ENCODE peak calls at places on chromosomes 13 and 19, in five cellular contexts. T is GM12878, P is K562, E is A549, Q is HepG2. Z is an unnamed sample.

GRCh38 chr13:31797154-31797775 is 57.9 kb downstream of the RXFP2 start:
- DNase-seq in Q (peak; percentile 3), P (no peak), T (no peak), E (peak; percentile 7), Z (peak; percentile 16)

GRCh38 chr13:76745246-76746200 is 140.7 kb downstream of the KCTD12 start:
- DNase-seq in Q (no peak), E (no peak), P (no peak), T (peak; percentile 59), Z (peak; percentile 78)

GRCh38 chr13:113599396-113599795 is 14.8 kb downstream of the TFDP1 start:
- DNase-seq in Q (no peak), T (no peak), E (no peak), P (no peak), Z (no peak)

GRCh38 chr13:97295279-97296182 is 73.4 kb downstream of the MBNL2 start:
- DNase-seq in E (peak; percentile 63), T (no peak), P (peak; percentile 10), Q (no peak), Z (no peak)

GRCh38 chr13:113945857-113946408 is 27.9 kb downstream of the C13orf46 start:
- DNase-seq in Q (no peak), T (no peak), P (no peak), E (no peak), Z (no peak)

GRCh38 chr19:18415177-18415867 is 3.9 kb upstream of the SSBP4 start:
- DNase-seq in P (peak; percentile 71), E (no peak), T (no peak), Q (no peak), Z (peak; percentile 94)

GRCh38 chr13:106804996-106805395 is 237.1 kb upstream of the ARGLU1 start:
- DNase-seq in T (no peak), Q (no peak), P (no peak), E (no peak), Z (no peak)

GRCh38 chr13:68428292-68428691 is 1198.2 kb upstream of the PCDH9 start:
- DNase-seq in T (no peak), E (no peak), Q (peak; percentile 6), P (no peak), Z (no peak)

GRCh38 chr19:8308891-8309291 is 733 bp upstream of the CD320 start:
- DNase-seq in Q (no peak), T (no peak), P (no peak), E (no peak), Z (no peak)

GRCh38 chr13:52405767-52406494 is at the start of gene THSD1:
- DNase-seq in T (no peak), E (peak; percentile 54), P (no peak), Q (no peak), Z (peak; percentile 44)

GRCh38 chr19:43673702-43674629 is 4.0 kb upstream of the PLAUR start:
- DNase-seq in P (no peak), E (no peak), T (no peak), Q (no peak), Z (peak; percentile 29)

GRCh38 chr19:35843676-35844481 is 8.4 kb downstream of the NPHS1 start:
- DNase-seq in Q (no peak), P (peak; percentile 93), E (peak; percentile 88), T (no peak), Z (no peak)

GRCh38 chr13:94033830-94034642 is 445.4 kb downstream of the DCT start:
- DNase-seq in P (no peak), T (no peak), E (no peak), Q (no peak), Z (no peak)

GRCh38 chr13:79402074-79402635 is 3.9 kb downstream of the RBM26 start:
- DNase-seq in E (no peak), P (no peak), Q (no peak), T (no peak), Z (no peak)

GRCh38 chr13:106173346-106173745 is 362.1 kb downstream of the EFNB2 start:
- DNase-seq in T (no peak), P (no peak), E (no peak), Q (no peak), Z (no peak)

GRCh38 chr19:33795370-33796163 is 1.1 kb upstream of the KCTD15 start:
- DNase-seq in E (peak; percentile 96), P (peak; percentile 91), T (no peak), Q (peak; percentile 66), Z (peak; percentile 89)

GRCh38 chr13:101447852-101448251 is 4.6 kb upstream of the ITGBL1 start:
- DNase-seq in E (no peak), T (no peak), P (no peak), Q (no peak), Z (no peak)

GRCh38 chr13:109776575-109776974 is 9.8 kb downstream of the IRS2 start:
- DNase-seq in T (no peak), Q (no peak), P (no peak), E (no peak), Z (no peak)

GRCh38 chr13:29929062-29929847 is 78.8 kb upstream of the UBL3 start:
- DNase-seq in T (no peak), P (no peak), E (no peak), Q (no peak), Z (no peak)

GRCh38 chr19:44585371-44586141 is 27.8 kb upstream of the IGSF23 start:
- DNase-seq in E (peak; percentile 59), P (no peak), Q (no peak), T (no peak), Z (peak; percentile 7)

GRCh38 chr19:3346677-3347353 is 19.6 kb upstream of the NFIC start:
- DNase-seq in T (no peak), Q (no peak), P (no peak), E (no peak), Z (no peak)

GRCh38 chr19:11044436-11044835 is 44.8 kb upstream of the LDLR start:
- DNase-seq in P (no peak), Q (no peak), T (no peak), E (no peak), Z (no peak)

GRCh38 chr19:11261902-11262839 is at the start of gene DOCK6:
- DNase-seq in T (no peak), P (peak; percentile 88), E (no peak), Q (no peak), Z (peak; percentile 37)

GRCh38 chr19:18541258-18541991 is 1.9 kb downstream of the FKBP8 start:
- DNase-seq in Q (no peak), T (no peak), P (no peak), E (no peak), Z (no peak)

GRCh38 chr13:114096811-114097503 is 35.5 kb downstream of the RASA3 start:
- DNase-seq in T (no peak), P (no peak), E (no peak), Q (no peak), Z (no peak)

GRCh38 chr19:56765107-56765506 is 75.4 kb downstream of the PEG3 start:
- DNase-seq in E (no peak), P (no peak), Q (no peak), T (no peak), Z (no peak)

GRCh38 chr13:68051910-68052309 is 821.8 kb upstream of the PCDH9 start:
- DNase-seq in E (no peak), Q (no peak), P (no peak), T (no peak), Z (no peak)

GRCh38 chr19:1233361-1233667 is 4.5 kb downstream of the CBARP start:
- DNase-seq in P (no peak), Q (no peak), T (no peak), E (no peak), Z (no peak)

GRCh38 chr13:98202026-98202425 is 25.0 kb upstream of the RNF113B start:
- DNase-seq in Q (peak; percentile 59), E (no peak), P (no peak), T (peak; percentile 17), Z (peak; percentile 56)

GRCh38 chr19:2618611-2619010 is 83.9 kb downstream of the GNG7 start:
- DNase-seq in P (no peak), T (no peak), Q (no peak), E (no peak), Z (peak; percentile 86)

GRCh38 chr19:41578886-41579285 is 2.9 kb downstream of the CEACAM21 start:
- DNase-seq in P (no peak), E (no peak), T (no peak), Q (no peak), Z (no peak)

GRCh38 chr19:41577833-41578232 is 1.9 kb downstream of the CEACAM21 start:
- DNase-seq in Q (no peak), T (no peak), P (no peak), E (no peak), Z (no peak)

GRCh38 chr19:41570639-41571112 is 5.3 kb upstream of the CEACAM21 start:
- DNase-seq in T (no peak), E (peak; percentile 85), P (peak; percentile 82), Q (peak; percentile 59), Z (peak; percentile 73)

GRCh38 chr19:41577144-41577830 is 1.3 kb downstream of the CEACAM21 start:
- DNase-seq in Q (peak; percentile 27), T (no peak), E (no peak), P (no peak), Z (no peak)

DNA sequence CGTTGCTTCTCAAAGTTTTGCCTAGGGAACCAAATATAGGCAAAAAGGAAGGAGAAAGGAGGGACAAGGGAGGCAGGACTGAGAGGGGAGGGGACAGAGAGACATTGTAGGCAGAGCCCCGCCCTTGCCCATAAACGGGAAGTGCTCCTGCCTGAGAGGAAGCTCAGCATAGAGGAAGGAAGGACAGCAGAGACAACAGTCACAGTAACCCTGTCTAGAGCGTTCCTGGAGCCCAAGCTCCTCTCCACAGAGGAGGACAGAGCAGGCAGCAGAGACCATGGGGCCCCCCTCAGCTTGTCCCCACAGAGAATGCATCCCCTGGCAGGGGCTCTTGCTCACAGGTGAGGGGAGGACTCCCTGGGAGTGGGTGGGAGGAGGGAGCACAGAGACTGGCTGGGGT is at the start of gene CEACAM21:
- DNase-seq in Q (no peak), P (no peak), T (no peak), E (no peak), Z (peak; percentile 71)
- TF ChIP-seq MYC in Q (no peak), P (no peak), T (no peak), E (no peak), Z (no peak)

GRCh38 chr13:24742294-24742693 is 21.7 kb upstream of the RNF17 start:
- DNase-seq in E (no peak), P (no peak), T (no peak), Q (no peak), Z (no peak)
- TF ChIP-seq MYC in E (no peak), P (no peak), T (no peak), Q (no peak), Z (no peak)

DNA sequence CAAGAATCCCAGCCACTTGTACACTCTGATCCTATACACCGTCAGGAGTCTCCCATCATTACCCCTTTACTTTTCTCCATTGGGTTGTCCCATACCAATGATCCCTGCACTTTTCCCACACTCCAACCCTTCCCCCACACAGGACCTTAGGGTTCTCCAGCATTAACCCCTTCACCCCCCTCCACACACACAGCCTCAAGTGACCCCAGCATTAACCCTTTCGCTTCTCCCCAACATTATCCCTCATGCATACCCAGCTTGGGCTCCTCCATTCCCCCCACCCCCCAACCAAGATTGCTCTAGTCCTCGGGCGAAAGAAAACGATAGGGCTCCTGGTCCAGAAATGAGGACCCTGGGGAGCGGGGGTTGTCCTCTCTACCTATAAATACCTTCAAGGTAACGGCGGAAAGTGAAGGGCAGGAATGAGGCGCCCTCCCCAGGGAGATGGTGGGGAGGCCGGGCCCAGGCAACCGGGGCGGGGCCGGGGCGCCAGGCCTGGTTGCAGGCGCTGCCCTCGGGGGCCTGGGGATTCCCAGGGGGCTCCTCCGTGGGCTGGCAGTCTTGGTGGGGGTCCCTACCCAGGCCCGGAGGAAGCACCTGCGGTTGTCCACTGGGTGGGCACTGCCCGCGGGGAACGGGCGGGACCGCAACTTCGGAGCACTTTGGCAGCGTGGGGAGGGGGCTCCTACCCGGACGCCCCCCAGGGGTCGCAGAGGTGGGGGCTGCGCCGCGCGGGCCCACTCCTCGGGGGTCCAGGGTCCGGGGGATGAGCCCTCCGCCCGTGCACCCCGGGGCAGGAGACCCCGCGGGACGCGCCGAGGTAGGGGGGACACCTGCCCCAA is 757 bp downstream of the WIZ start:
- DNase-seq in Q (no peak), P (peak; percentile 53), E (peak; percentile 52), T (no peak), Z (peak; percentile 41)
- TF ChIP-seq MYC in Q (no peak), P (no peak), E (no peak), T (no peak), Z (no peak)

GRCh38 chr19:49155005-49155826 is at the start of gene HRC:
- DNase-seq in P (peak; percentile 49), E (no peak), Q (peak; percentile 47), T (no peak), Z (no peak)
- TF ChIP-seq MYC in P (no peak), E (no peak), Q (peak; percentile 61), T (no peak), Z (no peak)

Z was measured in NB4.